ENCODE peak calls at places on chromosome 9, in four cellular contexts. One of them, this sample, is unnamed. For H3K4me1, the result is how much of the 10 kb centered on the place peaks cover.

GRCh38 chr9:77809552-77809951 is 161.4 kb upstream of the GNA14 start:
- DNase-seq in IMR-90: peak
- DNase-seq in left ventricle myocardium inferior: no peak
- DNase-seq in uterus: no peak
- DNase-seq in this sample: no peak

GRCh38 chr9:69250681-69251080 is 74.3 kb upstream of the ENTREP1 start:
- DNase-seq in left ventricle myocardium inferior: no peak
- DNase-seq in uterus: no peak
- DNase-seq in IMR-90: no peak
- DNase-seq in this sample: no peak

GRCh38 chr9:103913899-103914298 is 180.2 kb upstream of the SMC2 start:
- DNase-seq in left ventricle myocardium inferior: no peak
- DNase-seq in IMR-90: no peak
- DNase-seq in uterus: no peak
- DNase-seq in this sample: no peak

GRCh38 chr9:127742435-127743088 is 7.5 kb upstream of the TOR2A start:
- DNase-seq in IMR-90: peak
- DNase-seq in uterus: peak
- DNase-seq in left ventricle myocardium inferior: no peak
- DNase-seq in this sample: no peak

GRCh38 chr9:103625161-103625804 is 468.8 kb upstream of the SMC2 start:
- DNase-seq in left ventricle myocardium inferior: no peak
- DNase-seq in IMR-90: no peak
- DNase-seq in uterus: no peak
- DNase-seq in this sample: no peak

GRCh38 chr9:15416880-15417279 is 5.8 kb upstream of the SNAPC3 start:
- DNase-seq in IMR-90: peak
- DNase-seq in left ventricle myocardium inferior: no peak
- DNase-seq in uterus: peak
- DNase-seq in this sample: no peak

GRCh38 chr9:121713400-121714070 is 62.1 kb downstream of the DAB2IP start:
- DNase-seq in IMR-90: no peak
- DNase-seq in uterus: no peak
- DNase-seq in left ventricle myocardium inferior: no peak
- DNase-seq in this sample: no peak

GRCh38 chr9:78927099-78927940 is 630.4 kb downstream of the PSAT1 start:
- DNase-seq in IMR-90: no peak
- DNase-seq in uterus: no peak
- DNase-seq in left ventricle myocardium inferior: no peak
- DNase-seq in this sample: no peak

GRCh38 chr9:81599837-81600236 is 89.5 kb downstream of the TLE1 start:
- DNase-seq in left ventricle myocardium inferior: no peak
- DNase-seq in IMR-90: no peak
- DNase-seq in uterus: no peak
- DNase-seq in this sample: no peak

GRCh38 chr9:71355884-71356283 is 234.5 kb upstream of the TRPM3 start:
- DNase-seq in uterus: no peak
- DNase-seq in left ventricle myocardium inferior: no peak
- DNase-seq in IMR-90: no peak
- DNase-seq in this sample: no peak

GRCh38 chr9:119052339-119053030 is 316.8 kb downstream of the BRINP1 start:
- DNase-seq in left ventricle myocardium inferior: peak
- DNase-seq in uterus: no peak
- DNase-seq in IMR-90: no peak
- DNase-seq in this sample: no peak

GRCh38 chr9:14766299-14766698 is 43.8 kb upstream of the CER1 start:
- DNase-seq in left ventricle myocardium inferior: no peak
- DNase-seq in IMR-90: peak
- DNase-seq in uterus: no peak
- DNase-seq in this sample: no peak

GRCh38 chr9:79014929-79015699 is 556.7 kb upstream of the TLE4 start:
- DNase-seq in uterus: no peak
- DNase-seq in left ventricle myocardium inferior: no peak
- DNase-seq in IMR-90: no peak
- DNase-seq in this sample: no peak

GRCh38 chr9:90905822-90906221 is 104.2 kb downstream of the SYK start:
- DNase-seq in uterus: no peak
- DNase-seq in IMR-90: no peak
- DNase-seq in left ventricle myocardium inferior: no peak
- DNase-seq in this sample: no peak
- H3K4me1 ChIP-seq in uterus: under half
- H3K4me1 ChIP-seq in IMR-90: under half
- H3K4me1 ChIP-seq in left ventricle myocardium inferior: under half
- H3K4me1 ChIP-seq in this sample: under half

GRCh38 chr9:110021891-110022290 is 186.1 kb downstream of the C9orf152 start:
- DNase-seq in left ventricle myocardium inferior: no peak
- DNase-seq in uterus: no peak
- DNase-seq in IMR-90: no peak
- DNase-seq in this sample: no peak
- H3K4me1 ChIP-seq in left ventricle myocardium inferior: under half
- H3K4me1 ChIP-seq in uterus: under half
- H3K4me1 ChIP-seq in IMR-90: under half
- H3K4me1 ChIP-seq in this sample: under half

GRCh38 chr9:91117959-91118651 is 243.6 kb downstream of the AUH start:
- DNase-seq in left ventricle myocardium inferior: peak
- DNase-seq in uterus: peak
- DNase-seq in IMR-90: peak
- DNase-seq in this sample: peak

GRCh38 chr9:91119147-91119546 is 242.6 kb downstream of the AUH start:
- DNase-seq in IMR-90: peak
- DNase-seq in left ventricle myocardium inferior: no peak
- DNase-seq in uterus: no peak
- DNase-seq in this sample: no peak

GRCh38 chr9:91116226-91116625 is 245.5 kb downstream of the AUH start:
- DNase-seq in uterus: no peak
- DNase-seq in IMR-90: no peak
- DNase-seq in left ventricle myocardium inferior: no peak
- DNase-seq in this sample: no peak

GRCh38 chr9:91116711-91117110 is 245.0 kb downstream of the AUH start:
- DNase-seq in uterus: no peak
- DNase-seq in left ventricle myocardium inferior: no peak
- DNase-seq in IMR-90: no peak
- DNase-seq in this sample: no peak

GRCh38 chr9:91117474-91117891 is 244.2 kb downstream of the AUH start:
- DNase-seq in uterus: no peak
- DNase-seq in IMR-90: no peak
- DNase-seq in left ventricle myocardium inferior: no peak
- DNase-seq in this sample: no peak
- H3K4me1 ChIP-seq in uterus: under half
- H3K4me1 ChIP-seq in IMR-90: under half
- H3K4me1 ChIP-seq in left ventricle myocardium inferior: under half
- H3K4me1 ChIP-seq in this sample: under half

GRCh38 chr9:28056006-28056405 is 482.7 kb upstream of the C9orf72 start:
- DNase-seq in IMR-90: no peak
- DNase-seq in uterus: no peak
- DNase-seq in left ventricle myocardium inferior: no peak
- DNase-seq in this sample: no peak
- H3K4me1 ChIP-seq in IMR-90: under half
- H3K4me1 ChIP-seq in uterus: under half
- H3K4me1 ChIP-seq in left ventricle myocardium inferior: under half
- H3K4me1 ChIP-seq in this sample: under half

GRCh38 chr9:95023217-95024003 is 294.1 kb downstream of the FANCC start:
- DNase-seq in IMR-90: peak
- DNase-seq in uterus: no peak
- DNase-seq in left ventricle myocardium inferior: peak
- DNase-seq in this sample: no peak

GRCh38 chr9:95017661-95018060 is 291.2 kb downstream of the AOPEP start:
- DNase-seq in uterus: no peak
- DNase-seq in left ventricle myocardium inferior: no peak
- DNase-seq in IMR-90: peak
- DNase-seq in this sample: no peak

GRCh38 chr9:95018099-95018927 is 291.8 kb downstream of the AOPEP start:
- DNase-seq in IMR-90: peak
- DNase-seq in left ventricle myocardium inferior: peak
- DNase-seq in uterus: no peak
- DNase-seq in this sample: no peak

GRCh38 chr9:95024097-95024671 is 293.3 kb downstream of the FANCC start:
- DNase-seq in uterus: no peak
- DNase-seq in left ventricle myocardium inferior: peak
- DNase-seq in IMR-90: no peak
- DNase-seq in this sample: no peak

GRCh38 chr9:95021166-95021886 is 294.8 kb downstream of the AOPEP start:
- DNase-seq in left ventricle myocardium inferior: no peak
- DNase-seq in IMR-90: no peak
- DNase-seq in uterus: no peak
- DNase-seq in this sample: no peak
- H3K4me1 ChIP-seq in left ventricle myocardium inferior: half or more
- H3K4me1 ChIP-seq in IMR-90: under half
- H3K4me1 ChIP-seq in uterus: under half
- H3K4me1 ChIP-seq in this sample: half or more

GRCh38 chr9:12778389-12778788 is 3.6 kb downstream of the LURAP1L start:
- DNase-seq in uterus: no peak
- DNase-seq in IMR-90: no peak
- DNase-seq in left ventricle myocardium inferior: no peak
- DNase-seq in this sample: no peak

GRCh38 chr9:12775963-12776774 is 1.3 kb downstream of the LURAP1L start:
- DNase-seq in IMR-90: peak
- DNase-seq in uterus: peak
- DNase-seq in left ventricle myocardium inferior: peak
- DNase-seq in this sample: peak

GRCh38 chr9:12775373-12775962 is 648 bp downstream of the LURAP1L start:
- DNase-seq in left ventricle myocardium inferior: peak
- DNase-seq in IMR-90: no peak
- DNase-seq in uterus: no peak
- DNase-seq in this sample: no peak

GRCh38 chr9:12776775-12777055 is 1.9 kb downstream of the LURAP1L start:
- DNase-seq in uterus: no peak
- DNase-seq in IMR-90: peak
- DNase-seq in left ventricle myocardium inferior: no peak
- DNase-seq in this sample: no peak

DNA sequence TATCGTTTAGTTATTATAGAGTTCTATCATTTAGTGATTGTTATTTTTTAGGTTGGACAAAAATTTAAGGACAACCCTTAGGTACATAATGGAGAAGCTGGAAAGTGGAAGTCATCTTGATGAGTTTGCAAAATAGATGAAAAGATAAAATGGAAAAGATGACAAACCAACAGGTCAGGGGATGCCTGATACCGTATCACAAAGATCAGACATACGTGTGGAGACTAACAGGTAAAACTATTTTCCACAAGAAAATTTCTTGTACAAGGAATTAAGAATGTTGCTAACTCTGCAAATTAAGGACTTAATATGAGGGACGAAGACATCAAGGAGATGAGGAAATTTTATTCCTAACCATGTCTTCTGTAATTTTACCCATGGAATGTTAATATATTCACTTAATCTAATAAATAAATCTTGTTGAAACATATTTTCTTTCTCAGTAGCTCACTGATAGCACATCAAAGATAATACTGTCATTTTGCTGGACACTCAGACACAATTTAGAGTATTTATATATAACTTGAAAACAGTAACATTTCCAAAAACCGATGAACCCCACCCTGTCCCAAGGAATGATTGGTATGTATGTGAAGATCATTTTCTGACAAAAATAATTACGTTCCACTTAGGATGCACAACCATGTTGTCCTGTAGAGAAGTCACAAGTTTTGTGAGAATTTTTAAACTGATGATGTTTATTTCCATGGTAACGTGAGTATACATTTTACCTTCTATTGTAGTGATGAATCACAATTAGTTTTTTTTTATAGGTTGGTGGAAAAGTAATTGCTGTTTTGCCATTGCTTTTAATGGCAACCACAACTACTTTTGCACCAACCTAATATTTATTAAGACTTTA is 2.6 kb downstream of the LURAP1L start:
- DNase-seq in uterus: no peak
- DNase-seq in left ventricle myocardium inferior: no peak
- DNase-seq in IMR-90: no peak
- DNase-seq in this sample: no peak
- H3K4me1 ChIP-seq in uterus: under half
- H3K4me1 ChIP-seq in left ventricle myocardium inferior: under half
- H3K4me1 ChIP-seq in IMR-90: under half
- H3K4me1 ChIP-seq in this sample: under half

DNA sequence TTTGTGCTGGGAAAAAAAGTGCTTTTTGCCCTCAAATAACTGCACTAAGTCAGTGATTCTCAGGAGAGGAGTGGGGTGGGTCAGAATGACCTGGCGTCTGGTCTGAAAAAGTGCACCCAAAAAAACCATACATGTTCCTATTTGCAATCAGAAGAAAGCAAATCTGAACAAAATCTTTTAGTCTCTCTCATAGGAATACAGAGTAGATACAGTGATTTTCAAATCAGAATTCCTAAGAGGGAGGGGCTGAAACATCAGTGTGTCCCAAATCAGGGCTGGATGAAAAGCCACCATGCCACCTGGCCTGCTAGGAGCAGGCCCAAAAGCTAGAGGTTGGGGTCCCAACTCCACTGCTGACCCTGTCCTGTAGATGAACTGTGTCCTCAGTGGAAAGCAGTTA is 66.8 kb downstream of the RAPGEF1 start:
- DNase-seq in uterus: no peak
- DNase-seq in IMR-90: no peak
- DNase-seq in left ventricle myocardium inferior: no peak
- DNase-seq in this sample: peak
- H3K4me1 ChIP-seq in uterus: under half
- H3K4me1 ChIP-seq in IMR-90: under half
- H3K4me1 ChIP-seq in left ventricle myocardium inferior: half or more
- H3K4me1 ChIP-seq in this sample: half or more

GRCh38 chr9:133370680-133371079 is 5.2 kb downstream of the SURF4 start:
- DNase-seq in left ventricle myocardium inferior: no peak
- DNase-seq in IMR-90: no peak
- DNase-seq in uterus: no peak
- DNase-seq in this sample: no peak
- H3K4me1 ChIP-seq in left ventricle myocardium inferior: half or more
- H3K4me1 ChIP-seq in IMR-90: under half
- H3K4me1 ChIP-seq in uterus: half or more
- H3K4me1 ChIP-seq in this sample: under half

GRCh38 chr9:136683173-136683745 is 4.0 kb downstream of the AGPAT2 start:
- DNase-seq in left ventricle myocardium inferior: no peak
- DNase-seq in uterus: no peak
- DNase-seq in IMR-90: no peak
- DNase-seq in this sample: no peak

GRCh38 chr9:136684339-136684738 is 2.9 kb downstream of the AGPAT2 start:
- DNase-seq in left ventricle myocardium inferior: no peak
- DNase-seq in IMR-90: no peak
- DNase-seq in uterus: no peak
- DNase-seq in this sample: no peak

GRCh38 chr9:136681945-136682699 is 5.1 kb downstream of the AGPAT2 start:
- DNase-seq in uterus: no peak
- DNase-seq in IMR-90: no peak
- DNase-seq in left ventricle myocardium inferior: no peak
- DNase-seq in this sample: no peak

GRCh38 chr9:136683755-136684154 is 3.5 kb downstream of the AGPAT2 start:
- DNase-seq in left ventricle myocardium inferior: no peak
- DNase-seq in IMR-90: no peak
- DNase-seq in uterus: no peak
- DNase-seq in this sample: no peak

GRCh38 chr9:136682710-136683109 is 4.5 kb downstream of the AGPAT2 start:
- DNase-seq in IMR-90: no peak
- DNase-seq in left ventricle myocardium inferior: no peak
- DNase-seq in uterus: no peak
- DNase-seq in this sample: no peak
- H3K4me1 ChIP-seq in IMR-90: under half
- H3K4me1 ChIP-seq in left ventricle myocardium inferior: half or more
- H3K4me1 ChIP-seq in uterus: under half
- H3K4me1 ChIP-seq in this sample: half or more

This sample was measured in right atrium auricular region.